ENCODE peak calls at places on chromosome X, in eight cellular contexts. One of them, this sample, is unnamed.

GRCh38 chrX:105120460-105120859 is 100.0 kb downstream of the TEX13A start:
- DNase-seq in bronchial epithelial cell: no peak
- DNase-seq in AG04449: no peak
- DNase-seq in cardiac muscle cell: no peak
- DNase-seq in suprapubic skin: no peak
- DNase-seq in dorsolateral prefrontal cortex: no peak
- DNase-seq in fibroblast of mammary gland: no peak
- DNase-seq in left ventricle myocardium inferior: no peak
- DNase-seq in this sample: no peak

GRCh38 chrX:84469226-84469625 is 33.0 kb downstream of the HDX start:
- DNase-seq in bronchial epithelial cell: peak
- DNase-seq in AG04449: no peak
- DNase-seq in cardiac muscle cell: peak
- DNase-seq in suprapubic skin: no peak
- DNase-seq in dorsolateral prefrontal cortex: no peak
- DNase-seq in fibroblast of mammary gland: peak
- DNase-seq in left ventricle myocardium inferior: no peak
- DNase-seq in this sample: no peak

GRCh38 chrX:30308263-30309138 is 689 bp downstream of the NR0B1 start:
- DNase-seq in bronchial epithelial cell: no peak
- DNase-seq in AG04449: no peak
- DNase-seq in cardiac muscle cell: peak
- DNase-seq in suprapubic skin: no peak
- DNase-seq in dorsolateral prefrontal cortex: no peak
- DNase-seq in fibroblast of mammary gland: peak
- DNase-seq in left ventricle myocardium inferior: no peak
- DNase-seq in this sample: no peak

GRCh38 chrX:23403849-23404248 is 69.2 kb downstream of the PTCHD1 start:
- DNase-seq in bronchial epithelial cell: no peak
- DNase-seq in AG04449: no peak
- DNase-seq in cardiac muscle cell: peak
- DNase-seq in suprapubic skin: no peak
- DNase-seq in dorsolateral prefrontal cortex: no peak
- DNase-seq in fibroblast of mammary gland: no peak
- DNase-seq in left ventricle myocardium inferior: no peak
- DNase-seq in this sample: no peak

GRCh38 chrX:420496-421223 is 34.0 kb upstream of the PPP2R3B start:
- DNase-seq in bronchial epithelial cell: no peak
- DNase-seq in AG04449: no peak
- DNase-seq in cardiac muscle cell: no peak
- DNase-seq in suprapubic skin: no peak
- DNase-seq in dorsolateral prefrontal cortex: no peak
- DNase-seq in fibroblast of mammary gland: no peak
- DNase-seq in left ventricle myocardium inferior: peak
- DNase-seq in this sample: no peak

GRCh38 chrX:53682885-53683555 is 3.5 kb downstream of the HUWE1 start:
- DNase-seq in bronchial epithelial cell: peak
- DNase-seq in AG04449: no peak
- DNase-seq in cardiac muscle cell: peak
- DNase-seq in suprapubic skin: no peak
- DNase-seq in dorsolateral prefrontal cortex: no peak
- DNase-seq in fibroblast of mammary gland: peak
- DNase-seq in left ventricle myocardium inferior: no peak
- DNase-seq in this sample: no peak

GRCh38 chrX:71604141-71604540 is 14.2 kb downstream of the CXCR3 start:
- DNase-seq in bronchial epithelial cell: no peak
- DNase-seq in AG04449: no peak
- DNase-seq in cardiac muscle cell: no peak
- DNase-seq in suprapubic skin: no peak
- DNase-seq in dorsolateral prefrontal cortex: no peak
- DNase-seq in fibroblast of mammary gland: peak
- DNase-seq in left ventricle myocardium inferior: no peak
- DNase-seq in this sample: no peak

GRCh38 chrX:1109580-1110119 is 102.8 kb downstream of the CRLF2 start:
- DNase-seq in bronchial epithelial cell: no peak
- DNase-seq in AG04449: no peak
- DNase-seq in cardiac muscle cell: no peak
- DNase-seq in suprapubic skin: peak
- DNase-seq in dorsolateral prefrontal cortex: no peak
- DNase-seq in fibroblast of mammary gland: no peak
- DNase-seq in left ventricle myocardium inferior: no peak
- DNase-seq in this sample: no peak

GRCh38 chrX:151402719-151403390 is 5.8 kb downstream of the VMA21 start:
- DNase-seq in bronchial epithelial cell: no peak
- DNase-seq in AG04449: no peak
- DNase-seq in cardiac muscle cell: no peak
- DNase-seq in suprapubic skin: no peak
- DNase-seq in dorsolateral prefrontal cortex: no peak
- DNase-seq in fibroblast of mammary gland: no peak
- DNase-seq in left ventricle myocardium inferior: peak
- DNase-seq in this sample: no peak

GRCh38 chrX:57752866-57753265 is 72.8 kb upstream of the NLRP2B start:
- DNase-seq in bronchial epithelial cell: no peak
- DNase-seq in AG04449: no peak
- DNase-seq in cardiac muscle cell: no peak
- DNase-seq in suprapubic skin: no peak
- DNase-seq in dorsolateral prefrontal cortex: no peak
- DNase-seq in fibroblast of mammary gland: no peak
- DNase-seq in left ventricle myocardium inferior: no peak
- DNase-seq in this sample: no peak

GRCh38 chrX:73922856-73923429 is 359.9 kb downstream of the CHIC1 start:
- DNase-seq in bronchial epithelial cell: peak
- DNase-seq in AG04449: no peak
- DNase-seq in cardiac muscle cell: no peak
- DNase-seq in suprapubic skin: no peak
- DNase-seq in dorsolateral prefrontal cortex: no peak
- DNase-seq in fibroblast of mammary gland: peak
- DNase-seq in left ventricle myocardium inferior: no peak
- DNase-seq in this sample: no peak

GRCh38 chrX:41382699-41383645 is 49.0 kb downstream of the DDX3X start:
- DNase-seq in bronchial epithelial cell: no peak
- DNase-seq in AG04449: no peak
- DNase-seq in cardiac muscle cell: no peak
- DNase-seq in suprapubic skin: no peak
- DNase-seq in dorsolateral prefrontal cortex: no peak
- DNase-seq in fibroblast of mammary gland: peak
- DNase-seq in left ventricle myocardium inferior: no peak
- DNase-seq in this sample: no peak

GRCh38 chrX:68696267-68696666 is 48.8 kb downstream of the STARD8 start:
- DNase-seq in bronchial epithelial cell: no peak
- DNase-seq in AG04449: no peak
- DNase-seq in cardiac muscle cell: no peak
- DNase-seq in suprapubic skin: no peak
- DNase-seq in dorsolateral prefrontal cortex: no peak
- DNase-seq in fibroblast of mammary gland: no peak
- DNase-seq in left ventricle myocardium inferior: no peak
- DNase-seq in this sample: no peak

GRCh38 chrX:1609759-1610158 is 5.1 kb upstream of the ASMT start:
- DNase-seq in bronchial epithelial cell: no peak
- DNase-seq in AG04449: no peak
- DNase-seq in cardiac muscle cell: no peak
- DNase-seq in suprapubic skin: no peak
- DNase-seq in dorsolateral prefrontal cortex: no peak
- DNase-seq in fibroblast of mammary gland: no peak
- DNase-seq in left ventricle myocardium inferior: no peak
- DNase-seq in this sample: no peak

GRCh38 chrX:108245462-108245861 is 153.9 kb downstream of the ATG4A start:
- DNase-seq in bronchial epithelial cell: no peak
- DNase-seq in AG04449: no peak
- DNase-seq in cardiac muscle cell: no peak
- DNase-seq in suprapubic skin: no peak
- DNase-seq in dorsolateral prefrontal cortex: no peak
- DNase-seq in fibroblast of mammary gland: no peak
- DNase-seq in left ventricle myocardium inferior: no peak
- DNase-seq in this sample: no peak
- TF ChIP-seq CTCF in bronchial epithelial cell: no peak
- TF ChIP-seq CTCF in AG04449: no peak
- TF ChIP-seq CTCF in cardiac muscle cell: no peak
- TF ChIP-seq CTCF in suprapubic skin: no peak
- TF ChIP-seq CTCF in dorsolateral prefrontal cortex: no peak
- TF ChIP-seq CTCF in fibroblast of mammary gland: no peak
- TF ChIP-seq CTCF in left ventricle myocardium inferior: no peak
- TF ChIP-seq CTCF in this sample: no peak

DNA sequence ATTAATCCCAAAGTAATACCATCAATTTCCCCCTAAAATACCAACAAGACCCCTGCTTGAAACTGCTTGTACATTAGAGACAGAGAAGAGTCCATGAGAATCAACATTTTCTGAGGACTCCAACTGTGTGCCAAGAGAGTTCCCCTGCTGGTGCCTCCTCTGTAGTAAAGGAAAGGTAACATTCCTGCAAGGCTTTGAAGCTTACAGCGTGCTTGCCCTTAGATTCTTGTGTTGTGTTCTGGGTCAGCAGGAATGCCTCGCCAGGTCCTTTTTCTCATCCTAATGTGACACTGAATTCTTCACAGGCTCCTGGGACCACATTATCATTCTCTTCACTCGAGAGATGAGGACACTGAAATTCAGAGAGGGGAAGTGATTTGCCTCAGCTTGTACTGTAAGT is 9.7 kb upstream of the EOLA2 start:
- DNase-seq in bronchial epithelial cell: no peak
- DNase-seq in AG04449: no peak
- DNase-seq in cardiac muscle cell: no peak
- DNase-seq in suprapubic skin: no peak
- DNase-seq in dorsolateral prefrontal cortex: no peak
- DNase-seq in fibroblast of mammary gland: no peak
- DNase-seq in left ventricle myocardium inferior: no peak
- DNase-seq in this sample: no peak
- TF ChIP-seq CTCF in bronchial epithelial cell: no peak
- TF ChIP-seq CTCF in AG04449: no peak
- TF ChIP-seq CTCF in cardiac muscle cell: no peak
- TF ChIP-seq CTCF in suprapubic skin: no peak
- TF ChIP-seq CTCF in dorsolateral prefrontal cortex: no peak
- TF ChIP-seq CTCF in fibroblast of mammary gland: no peak
- TF ChIP-seq CTCF in left ventricle myocardium inferior: no peak
- TF ChIP-seq CTCF in this sample: no peak

DNA sequence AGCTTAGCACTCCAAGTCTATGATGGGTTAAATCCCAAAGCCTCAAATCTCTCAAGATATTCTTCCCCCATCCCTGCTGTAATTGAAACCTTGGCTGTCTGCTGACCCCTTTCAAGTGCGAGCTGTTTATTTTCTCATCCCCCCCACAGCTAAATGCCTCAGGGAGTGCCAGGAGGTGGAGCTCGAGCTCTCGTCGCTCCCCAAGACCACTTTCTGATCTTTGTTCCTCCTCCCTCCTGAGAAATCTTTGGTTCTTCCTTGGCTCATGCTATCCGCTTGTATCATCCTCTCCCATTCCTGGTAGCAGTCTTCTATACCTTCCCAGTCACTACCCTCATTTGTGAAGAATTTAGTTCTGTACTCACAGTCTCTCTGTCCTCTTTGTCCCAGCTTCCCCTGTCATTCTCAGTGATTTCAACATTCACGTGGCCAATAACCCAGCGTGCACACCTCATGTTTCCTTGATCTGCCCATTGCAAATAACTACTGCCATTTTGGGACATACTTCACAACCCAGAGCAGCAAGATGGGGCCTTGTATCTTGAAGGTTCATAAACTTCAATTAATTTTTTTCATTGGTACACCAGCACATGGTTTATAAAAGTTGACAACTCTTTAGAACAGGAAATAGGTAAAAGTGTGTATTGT is 9.2 kb upstream of the SLC25A43 start:
- DNase-seq in bronchial epithelial cell: no peak
- DNase-seq in AG04449: no peak
- DNase-seq in cardiac muscle cell: no peak
- DNase-seq in suprapubic skin: no peak
- DNase-seq in dorsolateral prefrontal cortex: no peak
- DNase-seq in fibroblast of mammary gland: no peak
- DNase-seq in left ventricle myocardium inferior: no peak
- DNase-seq in this sample: no peak
- TF ChIP-seq CTCF in bronchial epithelial cell: no peak
- TF ChIP-seq CTCF in AG04449: no peak
- TF ChIP-seq CTCF in cardiac muscle cell: no peak
- TF ChIP-seq CTCF in suprapubic skin: no peak
- TF ChIP-seq CTCF in dorsolateral prefrontal cortex: no peak
- TF ChIP-seq CTCF in fibroblast of mammary gland: no peak
- TF ChIP-seq CTCF in left ventricle myocardium inferior: no peak
- TF ChIP-seq CTCF in this sample: no peak

DNA sequence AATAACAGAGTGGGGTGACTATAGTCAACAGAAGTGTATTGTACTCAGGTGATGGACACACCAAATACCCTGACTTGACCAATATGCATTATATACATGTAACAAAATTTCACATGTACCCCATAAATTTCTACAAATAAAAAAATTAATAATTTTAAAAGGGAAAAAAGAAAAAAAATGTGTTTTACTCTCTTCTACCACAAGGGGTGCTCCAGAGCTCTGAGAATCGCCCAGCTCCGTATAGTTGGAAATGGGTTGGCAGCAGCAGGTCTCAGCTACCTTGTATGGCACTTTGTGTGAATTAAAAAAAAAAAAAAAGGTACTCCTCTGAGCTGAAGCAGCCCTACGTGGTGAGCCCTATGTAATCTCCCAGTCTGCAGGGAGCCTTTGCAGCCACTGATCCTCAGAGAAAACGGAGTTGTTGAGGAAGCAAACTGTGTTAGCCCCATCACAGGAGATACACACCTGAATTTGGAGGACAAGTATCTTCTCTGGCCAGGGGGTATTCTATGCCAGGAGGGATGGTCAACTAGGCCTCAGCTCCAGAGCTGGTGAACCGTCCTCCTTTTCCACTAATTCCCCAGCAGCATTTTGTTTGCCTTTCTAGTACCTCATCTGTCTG is 17.2 kb upstream of the POLA1 start:
- DNase-seq in bronchial epithelial cell: peak
- DNase-seq in AG04449: no peak
- DNase-seq in cardiac muscle cell: peak
- DNase-seq in suprapubic skin: no peak
- DNase-seq in dorsolateral prefrontal cortex: no peak
- DNase-seq in fibroblast of mammary gland: peak
- DNase-seq in left ventricle myocardium inferior: no peak
- DNase-seq in this sample: no peak
- TF ChIP-seq CTCF in bronchial epithelial cell: peak
- TF ChIP-seq CTCF in AG04449: peak
- TF ChIP-seq CTCF in cardiac muscle cell: peak
- TF ChIP-seq CTCF in suprapubic skin: no peak
- TF ChIP-seq CTCF in dorsolateral prefrontal cortex: peak
- TF ChIP-seq CTCF in fibroblast of mammary gland: peak
- TF ChIP-seq CTCF in left ventricle myocardium inferior: peak
- TF ChIP-seq CTCF in this sample: no peak

GRCh38 chrX:109635151-109635550 is 10.2 kb upstream of the KCNE5 start:
- DNase-seq in bronchial epithelial cell: peak
- DNase-seq in AG04449: no peak
- DNase-seq in cardiac muscle cell: peak
- DNase-seq in suprapubic skin: no peak
- DNase-seq in dorsolateral prefrontal cortex: no peak
- DNase-seq in fibroblast of mammary gland: peak
- DNase-seq in left ventricle myocardium inferior: no peak
- DNase-seq in this sample: no peak
- TF ChIP-seq CTCF in bronchial epithelial cell: peak
- TF ChIP-seq CTCF in AG04449: peak
- TF ChIP-seq CTCF in cardiac muscle cell: peak
- TF ChIP-seq CTCF in suprapubic skin: no peak
- TF ChIP-seq CTCF in dorsolateral prefrontal cortex: peak
- TF ChIP-seq CTCF in fibroblast of mammary gland: peak
- TF ChIP-seq CTCF in left ventricle myocardium inferior: peak
- TF ChIP-seq CTCF in this sample: no peak

GRCh38 chrX:131801911-131802310 is 221.2 kb upstream of the STK26 start:
- DNase-seq in bronchial epithelial cell: peak
- DNase-seq in AG04449: no peak
- DNase-seq in cardiac muscle cell: no peak
- DNase-seq in suprapubic skin: no peak
- DNase-seq in dorsolateral prefrontal cortex: no peak
- DNase-seq in fibroblast of mammary gland: no peak
- DNase-seq in left ventricle myocardium inferior: no peak
- DNase-seq in this sample: no peak
- TF ChIP-seq CTCF in bronchial epithelial cell: no peak
- TF ChIP-seq CTCF in AG04449: no peak
- TF ChIP-seq CTCF in cardiac muscle cell: no peak
- TF ChIP-seq CTCF in suprapubic skin: no peak
- TF ChIP-seq CTCF in dorsolateral prefrontal cortex: no peak
- TF ChIP-seq CTCF in fibroblast of mammary gland: no peak
- TF ChIP-seq CTCF in left ventricle myocardium inferior: no peak
- TF ChIP-seq CTCF in this sample: no peak

This sample was measured in omental fat pad.